ENCODE peak calls at places on chromosomes 5 and 9, in eight cellular contexts. G is body of pancreas; J is GM12865; Y is T-helper 1 cell; A is activated CD4-positive, alpha-beta T cell treated with anti-CD3 and anti-CD28 coated beads, Interleukin-2, amount 50 U/mL, for 48 hours; E is LoVo; H is osteoblast; W is glutamatergic neuron. K is an unnamed sample.

GRCh38 chr5:56319281-56320242 is 86.4 kb upstream of the ANKRD55 start:
- DNase-seq in G (no peak), J (peak; percentile 5), Y (no peak), A (no peak), E (no peak), H (peak; percentile 63), W (no peak), K (no peak)

GRCh38 chr5:152532714-152533113 is 127.6 kb upstream of the NMUR2 start:
- DNase-seq in G (no peak), J (peak; percentile 55), Y (no peak), A (no peak), E (peak; percentile 55), H (no peak), W (no peak), K (peak; percentile 15)

GRCh38 chr5:27011274-27011673 is 27.1 kb downstream of the CDH9 start:
- DNase-seq in G (no peak), J (no peak), Y (no peak), A (no peak), E (no peak), H (no peak), W (no peak), K (no peak)

GRCh38 chr5:149471406-149472183 is 79.6 kb downstream of the CSNK1A1 start:
- DNase-seq in G (peak; percentile 38), J (no peak), Y (no peak), A (no peak), E (peak; percentile 79), H (peak; percentile 25), W (no peak), K (peak; percentile 48)

GRCh38 chr5:125042243-125042887 is 295.9 kb upstream of the ZNF608 start:
- DNase-seq in G (no peak), J (no peak), Y (no peak), A (no peak), E (no peak), H (peak; percentile 71), W (no peak), K (no peak)

GRCh38 chr9:14823800-14824199 is 86.4 kb downstream of the FREM1 start:
- DNase-seq in G (no peak), J (no peak), Y (no peak), A (no peak), E (no peak), H (no peak), W (no peak), K (no peak)

GRCh38 chr5:157563373-157564148 is 12.0 kb downstream of the ADAM19 start:
- DNase-seq in G (no peak), J (no peak), Y (no peak), A (no peak), E (no peak), H (peak; percentile 90), W (no peak), K (peak; percentile 60)

GRCh38 chr5:151199581-151200185 is 24.2 kb downstream of the CCDC69 start:
- DNase-seq in G (no peak), J (no peak), Y (no peak), A (peak; percentile 0), E (no peak), H (no peak), W (no peak), K (no peak)

GRCh38 chr5:157222506-157223230 is 42.0 kb downstream of the ITK start:
- DNase-seq in G (no peak), J (peak; percentile 36), Y (peak; percentile 47), A (peak; percentile 74), E (no peak), H (no peak), W (no peak), K (peak; percentile 51)

GRCh38 chr9:77961541-77961940 is 70.1 kb downstream of the GNAQ start:
- DNase-seq in G (no peak), J (no peak), Y (no peak), A (no peak), E (no peak), H (no peak), W (no peak), K (no peak)

K was measured in H4.